ENCODE peak calls at places on chromosome 6, in four cellular contexts. G is DMS153, W is ACHN, J is AG04450. B is an unnamed sample.
A peak's percentile ranks its signal among the peaks of the same experiment; 100 is the strongest.

GRCh38 chr6:146582857-146583256 is 15.9 kb upstream of the ADGB start:
- DNase-seq in W (no peak), J (no peak), G (no peak), B (no peak)

GRCh38 chr6:106913111-106913510 is 61.4 kb downstream of the CD24 start:
- DNase-seq in J (no peak), G (no peak), W (no peak), B (no peak)

GRCh38 chr6:26048590-26048989 is 38.6 kb upstream of the HFE start:
- DNase-seq in W (no peak), J (no peak), G (no peak), B (no peak)

GRCh38 chr6:15023448-15023847 is 222.4 kb upstream of the JARID2 start:
- DNase-seq in G (no peak), W (no peak), J (no peak), B (no peak)

GRCh38 chr6:1616556-1617463 is 7.1 kb downstream of the FOXC1 start:
- DNase-seq in J (no peak), W (no peak), G (no peak), B (no peak)

GRCh38 chr6:155419161-155419560 is 36.5 kb downstream of the NOX3 start:
- DNase-seq in W (no peak), J (no peak), G (no peak), B (no peak)

GRCh38 chr6:97705568-97705967 is 422.6 kb upstream of the MMS22L start:
- DNase-seq in W (peak; percentile 7), G (no peak), J (no peak), B (no peak)

GRCh38 chr6:146770965-146771735 is 172.4 kb downstream of the ADGB start:
- DNase-seq in G (no peak), W (no peak), J (no peak), B (no peak)

GRCh38 chr6:30754631-30755030 is 10.3 kb upstream of the IER3 start:
- DNase-seq in G (no peak), J (no peak), W (no peak), B (no peak)

GRCh38 chr6:46704562-46704961 is 16.9 kb downstream of the TDRD6 start:
- DNase-seq in W (peak; percentile 31), G (peak; percentile 27), J (no peak), B (no peak)

GRCh38 chr6:163963205-163964120 is 548.9 kb downstream of the QKI start:
- DNase-seq in W (no peak), J (no peak), G (no peak), B (no peak)

GRCh38 chr6:107419747-107420146 is 39.6 kb downstream of the PDSS2 start:
- DNase-seq in G (peak; percentile 77), J (no peak), W (no peak), B (no peak)

GRCh38 chr6:34912715-34913464 is 23.8 kb downstream of the ANKS1A start:
- DNase-seq in W (peak; percentile 69), J (peak; percentile 53), G (no peak), B (peak; percentile 76)

GRCh38 chr6:110662468-110663211 is 152.6 kb downstream of the CDK19 start:
- DNase-seq in W (no peak), G (no peak), J (no peak), B (no peak)

GRCh38 chr6:38625191-38625590 is 14.5 kb downstream of the BTBD9 start:
- DNase-seq in J (no peak), W (no peak), G (no peak), B (no peak)

GRCh38 chr6:54655162-54655561 is 191.4 kb upstream of the FAM83B start:
- DNase-seq in G (no peak), W (no peak), J (no peak), B (no peak)

GRCh38 chr6:28281288-28282064 is at the start of gene PGBD1:
- DNase-seq in W (peak; percentile 77), J (peak; percentile 44), G (peak; percentile 47), B (peak; percentile 7)

GRCh38 chr6:159110013-159110412 is 59.2 kb upstream of the FNDC1 start:
- DNase-seq in J (no peak), G (no peak), W (peak; percentile 53), B (no peak)

GRCh38 chr6:63449714-63450113 is 122.6 kb upstream of the LOC128125822 start:
- DNase-seq in W (no peak), J (no peak), G (no peak), B (no peak)

GRCh38 chr6:88840289-88840688 is 123.1 kb downstream of the RNGTT start:
- DNase-seq in J (no peak), W (no peak), G (no peak), B (no peak)

GRCh38 chr6:36487698-36488097 is 44.9 kb downstream of the KCTD20 start:
- DNase-seq in J (no peak), W (no peak), G (no peak), B (no peak)

GRCh38 chr6:125259354-125259736 is 42.4 kb downstream of the HDDC2 start:
- DNase-seq in G (no peak), J (no peak), W (no peak), B (no peak)

GRCh38 chr6:113011803-113012202 is 664.7 kb downstream of the RFPL4B start:
- DNase-seq in J (no peak), G (no peak), W (no peak), B (no peak)

GRCh38 chr6:113695506-113695905 is 161.6 kb upstream of the MARCKS start:
- DNase-seq in J (no peak), W (no peak), G (no peak), B (no peak)

GRCh38 chr6:56814308-56814707 is 140.6 kb upstream of the BEND6 start:
- DNase-seq in G (no peak), W (no peak), J (no peak), B (no peak)

GRCh38 chr6:77017537-77017936 is 445.8 kb downstream of the HTR1B start:
- DNase-seq in J (no peak), W (no peak), G (no peak), B (no peak)

GRCh38 chr6:24858154-24858801 is 59.6 kb upstream of the ARMH2 start:
- DNase-seq in J (no peak), G (peak; percentile 30), W (no peak), B (no peak)

GRCh38 chr6:34147906-34148701 is 2.2 kb upstream of the GRM4 start:
- DNase-seq in G (no peak), J (no peak), W (no peak), B (no peak)

GRCh38 chr6:87660226-87660886 is 41.7 kb downstream of the AKIRIN2 start:
- DNase-seq in W (peak; percentile 22), J (peak; percentile 34), G (no peak), B (peak; percentile 16)

GRCh38 chr6:139970591-139970991 is 596.1 kb upstream of the CITED2 start:
- DNase-seq in W (peak; percentile 4), J (no peak), G (no peak), B (no peak)

GRCh38 chr6:36349240-36349639 is 12.6 kb upstream of the BNIP5 start:
- DNase-seq in G (peak; percentile 78), W (no peak), J (no peak), B (no peak)

GRCh38 chr6:44788387-44788981 is 401.0 kb downstream of the CDC5L start:
- DNase-seq in J (no peak), G (no peak), W (no peak), B (no peak)

GRCh38 chr6:167548451-167548850 is 223.6 kb downstream of the TTLL2 start:
- DNase-seq in W (no peak), J (no peak), G (no peak), B (no peak)

GRCh38 chr6:32244270-32244669 is 20.4 kb upstream of the NOTCH4 start:
- DNase-seq in W (no peak), J (no peak), G (no peak), B (no peak)

B was measured in kidney epithelial cell.